ENCODE peak calls at places on chromosomes 12 and 14, in six cellular contexts. D is GM12891, R is GM12878, C is HepG2, B is K562, E is H1. J is an unnamed sample.

GRCh38 chr12:76032043-76032981 is 736 bp upstream of the PHLDA1 start:
- DNase-seq in R (peak), B (peak), E (no peak), D (peak), C (peak), J (peak)

GRCh38 chr12:109065853-109066193 is 13.4 kb downstream of the USP30 start:
- DNase-seq in D (no peak), R (no peak), E (peak), B (no peak), C (no peak), J (no peak)

GRCh38 chr14:104267895-104268294 is 129.5 kb downstream of the KIF26A start:
- DNase-seq in B (no peak), E (peak), R (no peak), D (no peak), C (no peak), J (no peak)

GRCh38 chr12:110733089-110733715 is 9.5 kb downstream of the PPP1CC start:
- DNase-seq in E (no peak), R (no peak), C (no peak), D (no peak), B (no peak), J (no peak)

GRCh38 chr12:39011161-39011560 is 105.8 kb upstream of the CPNE8 start:
- DNase-seq in B (no peak), C (no peak), E (no peak), R (no peak), D (no peak), J (no peak)

GRCh38 chr14:90851327-90852036 is 35.3 kb upstream of the TTC7B start:
- DNase-seq in C (peak), D (no peak), R (no peak), E (peak), B (no peak), J (no peak)

GRCh38 chr14:96925422-96925821 is 128.2 kb downstream of the VRK1 start:
- DNase-seq in C (no peak), E (no peak), R (no peak), D (no peak), B (no peak), J (no peak)

GRCh38 chr12:9798008-9798619 is 29.2 kb upstream of the KLRF1 start:
- DNase-seq in C (peak), R (peak), E (no peak), D (no peak), B (peak), J (no peak)

GRCh38 chr14:31025335-31026075 is at the start of gene AP4S1:
- DNase-seq in R (no peak), D (peak), E (peak), B (peak), C (peak), J (peak)

GRCh38 chr12:88579572-88579940 is 715 bp downstream of the KITLG start:
- DNase-seq in E (peak), C (no peak), D (no peak), B (no peak), R (no peak), J (no peak)

GRCh38 chr12:52280796-52281560 is 6.5 kb downstream of the KRT86 start:
- DNase-seq in C (peak), R (no peak), E (no peak), D (no peak), B (no peak), J (no peak)

GRCh38 chr12:119354187-119354586 is 19.7 kb downstream of the CCDC60 start:
- DNase-seq in R (no peak), E (no peak), B (no peak), C (no peak), D (no peak), J (no peak)

GRCh38 chr14:60951781-60952435 is 29.0 kb downstream of the TRMT5 start:
- DNase-seq in C (peak), B (no peak), R (no peak), E (no peak), D (no peak), J (no peak)

GRCh38 chr14:57933363-57933762 is 67.5 kb upstream of the SLC35F4 start:
- DNase-seq in E (no peak), C (no peak), D (no peak), R (no peak), B (no peak), J (no peak)

GRCh38 chr12:76685246-76685678 is 78.7 kb upstream of the ZDHHC17 start:
- DNase-seq in C (no peak), R (no peak), B (no peak), E (no peak), D (no peak), J (no peak)

GRCh38 chr12:10365716-10366433 is 24.0 kb downstream of the KLRK1 start:
- DNase-seq in B (peak), D (no peak), E (no peak), R (no peak), C (no peak), J (no peak)

GRCh38 chr12:101969-102878 is 35.7 kb downstream of the IQSEC3 start:
- DNase-seq in R (no peak), D (no peak), B (peak), E (peak), C (no peak), J (no peak)

GRCh38 chr14:69855180-69855817 is 23.9 kb upstream of the SMOC1 start:
- DNase-seq in E (peak), D (no peak), C (no peak), B (no peak), R (no peak), J (no peak)

GRCh38 chr12:80373666-80374065 is 70.4 kb upstream of the PTPRQ start:
- DNase-seq in D (no peak), E (no peak), R (no peak), B (peak), C (no peak), J (no peak)

GRCh38 chr12:124636138-124636968 is 68.9 kb upstream of the NCOR2 start:
- DNase-seq in B (peak), R (peak), E (no peak), C (no peak), D (no peak), J (no peak)

GRCh38 chr14:60035177-60035576 is 56.5 kb upstream of the PCNX4 start:
- DNase-seq in R (no peak), C (no peak), D (no peak), B (no peak), E (no peak), J (no peak)

GRCh38 chr14:91220581-91221000 is 23.9 kb downstream of the GPR68 start:
- DNase-seq in E (no peak), B (no peak), C (no peak), R (no peak), D (no peak), J (no peak)

GRCh38 chr12:115752913-115753726 is 524.4 kb downstream of the MED13L start:
- DNase-seq in E (no peak), C (peak), R (peak), D (no peak), B (peak), J (peak)

GRCh38 chr12:30461011-30461670 is 234.5 kb downstream of the IPO8 start:
- DNase-seq in E (no peak), R (no peak), B (no peak), D (no peak), C (no peak), J (no peak)

GRCh38 chr12:111448266-111448830 is 42.6 kb downstream of the SH2B3 start:
- DNase-seq in R (no peak), D (no peak), E (peak), C (no peak), B (no peak), J (no peak)

GRCh38 chr12:113658030-113658655 is 186.5 kb upstream of the LHX5 start:
- DNase-seq in B (no peak), D (no peak), E (no peak), C (no peak), R (no peak), J (no peak)

GRCh38 chr12:110047297-110047940 is 903 bp downstream of the C12orf76 start:
- DNase-seq in E (no peak), C (no peak), D (no peak), R (no peak), B (no peak), J (no peak)

GRCh38 chr12:27474344-27474743 is 27.8 kb downstream of the SMCO2 start:
- DNase-seq in C (no peak), E (no peak), B (no peak), R (no peak), D (no peak), J (no peak)

GRCh38 chr14:101219896-101220703 is 316.6 kb upstream of the RTL1 start:
- DNase-seq in E (peak), C (no peak), B (no peak), D (no peak), R (no peak), J (no peak)

GRCh38 chr12:2893007-2893406 is 2.3 kb downstream of the TULP3 start:
- DNase-seq in E (no peak), B (peak), C (peak), D (no peak), R (no peak), J (no peak)

GRCh38 chr12:2892246-2892645 is 1.6 kb downstream of the TULP3 start:
- DNase-seq in B (no peak), D (no peak), C (no peak), R (no peak), E (no peak), J (no peak)

GRCh38 chr12:2891240-2892053 is 756 bp downstream of the TULP3 start:
- DNase-seq in R (no peak), B (peak), C (peak), E (no peak), D (peak), J (no peak)

GRCh38 chr12:2890001-2890387 is 697 bp upstream of the TULP3 start:
- DNase-seq in C (no peak), R (no peak), D (no peak), B (no peak), E (no peak), J (no peak)

DNA sequence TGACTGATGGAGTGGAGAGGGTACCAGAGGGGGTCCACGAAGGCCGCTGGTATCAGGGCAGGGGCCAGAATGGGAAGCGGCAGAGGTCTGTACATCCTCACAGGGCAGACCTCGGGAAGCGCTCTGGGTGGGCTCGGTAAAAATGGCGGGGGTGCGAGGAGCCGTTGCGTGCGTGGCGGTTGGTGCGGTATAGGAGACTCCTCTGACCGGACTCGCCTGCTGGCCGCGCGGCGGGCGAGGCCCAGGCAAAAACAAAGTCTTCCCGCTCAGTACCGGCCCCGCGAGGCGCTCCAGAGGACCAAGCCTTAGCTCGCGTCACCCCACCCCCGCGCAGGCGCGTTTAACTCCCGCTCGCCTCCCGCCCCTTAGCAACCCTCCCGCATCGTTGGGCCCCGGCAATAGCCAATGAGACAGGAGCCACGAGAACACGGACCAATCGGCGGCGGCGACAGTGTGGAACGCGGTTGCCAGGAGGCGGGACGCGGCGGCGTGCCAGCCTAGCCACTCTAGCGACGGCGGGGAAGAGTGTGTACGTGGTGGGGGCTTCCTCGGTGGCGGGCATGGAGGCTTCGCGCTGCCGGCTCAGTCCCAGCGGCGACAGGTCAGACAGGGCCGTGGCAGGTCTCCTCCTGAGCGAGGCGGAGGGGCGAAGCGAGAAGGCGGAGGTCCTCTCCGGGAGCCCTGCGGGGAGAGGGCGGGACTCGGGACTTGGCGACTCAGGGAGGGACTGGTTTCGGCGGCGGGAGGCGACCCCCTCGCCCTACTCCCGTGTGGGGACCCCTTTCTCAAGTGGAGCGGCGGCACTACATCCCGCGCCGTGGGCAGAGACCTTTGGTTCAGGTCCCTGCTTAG is at the start of gene TULP3:
- DNase-seq in E (peak), C (peak), B (peak), D (peak), R (peak), J (peak)
- TF ChIP-seq POLR2A in E (peak), C (peak), B (peak), D (peak), R (peak), J (peak)

GRCh38 chr14:22122227-22123187 is 448.9 kb upstream of the OR4E1 start:
- DNase-seq in B (no peak), R (no peak), D (no peak), C (peak), E (no peak), J (no peak)
- TF ChIP-seq TAF1 in B (no peak), R (no peak), D (no peak), C (no peak), E (no peak), J (no peak)

GRCh38 chr12:120620624-120621023 is 19.8 kb upstream of the CABP1 start:
- DNase-seq in C (no peak), R (no peak), D (no peak), E (no peak), B (no peak), J (no peak)
- TF ChIP-seq POLR2AphosphoS5 in C (no peak), R (no peak), D (no peak), E (no peak), B (no peak), J (no peak)

DNA sequence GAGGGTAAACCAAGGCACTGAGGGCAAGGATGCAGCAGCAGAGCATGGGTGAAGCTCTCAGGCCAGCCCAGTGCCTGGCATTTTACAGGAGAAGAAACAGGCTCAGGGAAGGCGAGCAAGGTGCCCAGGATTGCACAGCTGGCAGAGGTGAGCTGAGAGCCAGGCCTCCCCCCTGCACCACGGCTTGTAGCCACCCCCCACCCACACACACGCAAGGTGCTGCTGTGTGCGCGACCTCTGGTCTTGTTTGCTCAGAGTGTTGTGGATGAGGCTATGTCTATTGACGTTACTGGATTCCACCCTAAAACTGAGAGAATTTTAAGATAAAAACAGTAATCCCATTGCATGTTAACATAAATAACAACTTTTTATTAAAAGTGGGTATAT is 5.3 kb downstream of the LRCOL1 start:
- DNase-seq in E (no peak), D (no peak), B (no peak), C (no peak), R (no peak), J (no peak)
- TF ChIP-seq POLR2A in E (no peak), D (no peak), B (no peak), C (no peak), R (no peak), J (no peak)

GRCh38 chr12:68175566-68176033 is 16.1 kb upstream of the IFNG start:
- DNase-seq in R (peak), E (no peak), D (peak), B (no peak), C (no peak), J (peak)
- TF ChIP-seq TAF1 in R (no peak), E (no peak), D (no peak), B (no peak), C (no peak), J (no peak)